ENCODE peak calls at places on chromosomes 12 and 14, in ten cellular contexts. One of them, this sample, is unnamed.

GRCh38 chr12:91367234-91367849 is 184.7 kb upstream of the DCN start:
- DNase-seq in T1000: no peak
- DNase-seq in hippocampal formation: peak; percentile 2
- DNase-seq in NCI-H510A treated with DMSO at 0.1 percent for 48 hours: no peak
- DNase-seq in ecto neural progenitor cell: no peak
- DNase-seq in hypothalamus: no peak
- DNase-seq in aorta: no peak
- DNase-seq in Daoy: no peak
- DNase-seq in astrocyte of the cerebellum: no peak
- DNase-seq in neural crest cell: no peak
- DNase-seq in this sample: peak; percentile 11

GRCh38 chr12:56878010-56878339 is 56.2 kb downstream of the SDR9C7 start:
- DNase-seq in hypothalamus: no peak
- DNase-seq in T1000: no peak
- DNase-seq in hippocampal formation: no peak
- DNase-seq in neural crest cell: no peak
- DNase-seq in ecto neural progenitor cell: no peak
- DNase-seq in NCI-H510A treated with DMSO at 0.1 percent for 48 hours: no peak
- DNase-seq in Daoy: no peak
- DNase-seq in astrocyte of the cerebellum: no peak
- DNase-seq in aorta: no peak
- DNase-seq in this sample: no peak

GRCh38 chr12:15984963-15985362 is 73.8 kb downstream of the DERA start:
- DNase-seq in T1000: no peak
- DNase-seq in ecto neural progenitor cell: no peak
- DNase-seq in hippocampal formation: no peak
- DNase-seq in NCI-H510A treated with DMSO at 0.1 percent for 48 hours: no peak
- DNase-seq in astrocyte of the cerebellum: no peak
- DNase-seq in neural crest cell: no peak
- DNase-seq in Daoy: no peak
- DNase-seq in aorta: no peak
- DNase-seq in hypothalamus: no peak
- DNase-seq in this sample: no peak

GRCh38 chr12:123085730-123086487 is 65.0 kb downstream of the PITPNM2 start:
- DNase-seq in ecto neural progenitor cell: no peak
- DNase-seq in hypothalamus: no peak
- DNase-seq in T1000: peak; percentile 61
- DNase-seq in astrocyte of the cerebellum: no peak
- DNase-seq in Daoy: peak; percentile 93
- DNase-seq in hippocampal formation: no peak
- DNase-seq in aorta: peak; percentile 88
- DNase-seq in NCI-H510A treated with DMSO at 0.1 percent for 48 hours: peak; percentile 57
- DNase-seq in neural crest cell: no peak
- DNase-seq in this sample: peak; percentile 90

GRCh38 chr12:79371226-79371625 is 319.5 kb downstream of the PAWR start:
- DNase-seq in Daoy: no peak
- DNase-seq in hippocampal formation: no peak
- DNase-seq in ecto neural progenitor cell: no peak
- DNase-seq in astrocyte of the cerebellum: no peak
- DNase-seq in neural crest cell: no peak
- DNase-seq in NCI-H510A treated with DMSO at 0.1 percent for 48 hours: no peak
- DNase-seq in aorta: no peak
- DNase-seq in hypothalamus: no peak
- DNase-seq in T1000: no peak
- DNase-seq in this sample: no peak

GRCh38 chr12:42608196-42608825 is 18.8 kb upstream of the PRICKLE1 start:
- DNase-seq in T1000: no peak
- DNase-seq in NCI-H510A treated with DMSO at 0.1 percent for 48 hours: no peak
- DNase-seq in astrocyte of the cerebellum: no peak
- DNase-seq in Daoy: no peak
- DNase-seq in hypothalamus: no peak
- DNase-seq in aorta: no peak
- DNase-seq in ecto neural progenitor cell: no peak
- DNase-seq in hippocampal formation: no peak
- DNase-seq in neural crest cell: no peak
- DNase-seq in this sample: no peak

GRCh38 chr12:114665411-114666181 is 18.4 kb downstream of the TBX3 start:
- DNase-seq in hypothalamus: no peak
- DNase-seq in astrocyte of the cerebellum: no peak
- DNase-seq in NCI-H510A treated with DMSO at 0.1 percent for 48 hours: no peak
- DNase-seq in neural crest cell: no peak
- DNase-seq in aorta: no peak
- DNase-seq in T1000: no peak
- DNase-seq in Daoy: no peak
- DNase-seq in hippocampal formation: no peak
- DNase-seq in ecto neural progenitor cell: peak; percentile 72
- DNase-seq in this sample: no peak

GRCh38 chr14:38098074-38098846 is 109.4 kb upstream of the SSTR1 start:
- DNase-seq in ecto neural progenitor cell: no peak
- DNase-seq in hypothalamus: no peak
- DNase-seq in neural crest cell: no peak
- DNase-seq in aorta: no peak
- DNase-seq in T1000: peak; percentile 35
- DNase-seq in hippocampal formation: no peak
- DNase-seq in astrocyte of the cerebellum: peak; percentile 34
- DNase-seq in NCI-H510A treated with DMSO at 0.1 percent for 48 hours: no peak
- DNase-seq in Daoy: no peak
- DNase-seq in this sample: peak; percentile 33

This sample was measured in H4.